ENCODE peak calls at places on chromosomes 16 and 17, in eight cellular contexts. One of them, this sample, is unnamed.

GRCh38 chr16:77387810-77388209 is 47.0 kb downstream of the ADAMTS18 start:
- DNase-seq in Peyer's patch: no peak
- DNase-seq in mesothelial cell of epicardium: no peak
- DNase-seq in lower lobe of right lung: no peak
- DNase-seq in chondrocyte: no peak
- DNase-seq in NCI-H2081: no peak
- DNase-seq in heart left ventricle: no peak
- DNase-seq in Calu3: peak; percentile 22
- DNase-seq in this sample: no peak

GRCh38 chr17:67280279-67280678 is 35.3 kb upstream of the HELZ start:
- DNase-seq in heart left ventricle: peak; percentile 66
- DNase-seq in Peyer's patch: no peak
- DNase-seq in chondrocyte: no peak
- DNase-seq in NCI-H2081: no peak
- DNase-seq in mesothelial cell of epicardium: no peak
- DNase-seq in lower lobe of right lung: no peak
- DNase-seq in Calu3: no peak
- DNase-seq in this sample: no peak

GRCh38 chr17:50203086-50203485 is 1.7 kb upstream of the COL1A1 start:
- DNase-seq in heart left ventricle: no peak
- DNase-seq in NCI-H2081: no peak
- DNase-seq in Calu3: no peak
- DNase-seq in chondrocyte: peak; percentile 59
- DNase-seq in lower lobe of right lung: no peak
- DNase-seq in mesothelial cell of epicardium: no peak
- DNase-seq in Peyer's patch: peak; percentile 46
- DNase-seq in this sample: no peak

GRCh38 chr17:35898283-35899070 is 18.3 kb upstream of the CCL5 start:
- DNase-seq in Calu3: peak; percentile 66
- DNase-seq in heart left ventricle: peak; percentile 66
- DNase-seq in Peyer's patch: no peak
- DNase-seq in NCI-H2081: no peak
- DNase-seq in chondrocyte: no peak
- DNase-seq in mesothelial cell of epicardium: no peak
- DNase-seq in lower lobe of right lung: peak; percentile 55
- DNase-seq in this sample: no peak

GRCh38 chr16:57876210-57876609 is 73.9 kb upstream of the KIFC3 start:
- DNase-seq in Peyer's patch: no peak
- DNase-seq in mesothelial cell of epicardium: no peak
- DNase-seq in heart left ventricle: no peak
- DNase-seq in NCI-H2081: no peak
- DNase-seq in lower lobe of right lung: no peak
- DNase-seq in chondrocyte: no peak
- DNase-seq in Calu3: no peak
- DNase-seq in this sample: peak; percentile 46

GRCh38 chr17:4175921-4176802 is 33.2 kb downstream of the CYB5D2 start:
- DNase-seq in mesothelial cell of epicardium: no peak
- DNase-seq in lower lobe of right lung: no peak
- DNase-seq in Peyer's patch: no peak
- DNase-seq in heart left ventricle: no peak
- DNase-seq in NCI-H2081: no peak
- DNase-seq in chondrocyte: peak; percentile 81
- DNase-seq in Calu3: no peak
- DNase-seq in this sample: no peak

GRCh38 chr16:8806272-8806983 is 8.8 kb downstream of the PMM2 start:
- DNase-seq in mesothelial cell of epicardium: no peak
- DNase-seq in heart left ventricle: no peak
- DNase-seq in lower lobe of right lung: no peak
- DNase-seq in Calu3: no peak
- DNase-seq in chondrocyte: no peak
- DNase-seq in NCI-H2081: no peak
- DNase-seq in Peyer's patch: no peak
- DNase-seq in this sample: no peak

GRCh38 chr17:35560703-35561102 is at the start of gene SLFN14:
- DNase-seq in heart left ventricle: no peak
- DNase-seq in chondrocyte: no peak
- DNase-seq in mesothelial cell of epicardium: no peak
- DNase-seq in Calu3: no peak
- DNase-seq in Peyer's patch: no peak
- DNase-seq in NCI-H2081: no peak
- DNase-seq in lower lobe of right lung: no peak
- DNase-seq in this sample: no peak

GRCh38 chr17:19260958-19261357 is 23.8 kb downstream of the EPN2 start:
- DNase-seq in heart left ventricle: peak; percentile 34
- DNase-seq in Calu3: no peak
- DNase-seq in chondrocyte: no peak
- DNase-seq in mesothelial cell of epicardium: no peak
- DNase-seq in Peyer's patch: no peak
- DNase-seq in NCI-H2081: peak; percentile 49
- DNase-seq in lower lobe of right lung: no peak
- DNase-seq in this sample: no peak

GRCh38 chr17:80584171-80584905 is 39.7 kb downstream of the RPTOR start:
- DNase-seq in heart left ventricle: no peak
- DNase-seq in Peyer's patch: no peak
- DNase-seq in NCI-H2081: no peak
- DNase-seq in Calu3: no peak
- DNase-seq in chondrocyte: no peak
- DNase-seq in mesothelial cell of epicardium: no peak
- DNase-seq in lower lobe of right lung: no peak
- DNase-seq in this sample: no peak

GRCh38 chr17:38751144-38751802 is 1.3 kb upstream of the PSMB3 start:
- DNase-seq in lower lobe of right lung: no peak
- DNase-seq in heart left ventricle: no peak
- DNase-seq in mesothelial cell of epicardium: no peak
- DNase-seq in Peyer's patch: no peak
- DNase-seq in NCI-H2081: peak; percentile 59
- DNase-seq in Calu3: peak; percentile 74
- DNase-seq in chondrocyte: no peak
- DNase-seq in this sample: no peak

GRCh38 chr16:89586853-89587252 is 11.3 kb downstream of the CPNE7 start:
- DNase-seq in Calu3: no peak
- DNase-seq in heart left ventricle: no peak
- DNase-seq in Peyer's patch: no peak
- DNase-seq in chondrocyte: no peak
- DNase-seq in mesothelial cell of epicardium: no peak
- DNase-seq in NCI-H2081: no peak
- DNase-seq in lower lobe of right lung: no peak
- DNase-seq in this sample: no peak

GRCh38 chr16:61887903-61888302 is 148.3 kb downstream of the CDH8 start:
- DNase-seq in Peyer's patch: no peak
- DNase-seq in heart left ventricle: peak; percentile 24
- DNase-seq in mesothelial cell of epicardium: no peak
- DNase-seq in Calu3: no peak
- DNase-seq in NCI-H2081: no peak
- DNase-seq in chondrocyte: no peak
- DNase-seq in lower lobe of right lung: no peak
- DNase-seq in this sample: no peak

GRCh38 chr17:40841246-40841645 is 18.8 kb upstream of the KRT10 start:
- DNase-seq in Peyer's patch: no peak
- DNase-seq in Calu3: no peak
- DNase-seq in heart left ventricle: no peak
- DNase-seq in lower lobe of right lung: no peak
- DNase-seq in chondrocyte: no peak
- DNase-seq in NCI-H2081: no peak
- DNase-seq in mesothelial cell of epicardium: no peak
- DNase-seq in this sample: no peak

GRCh38 chr17:64077409-64077808 is 52.5 kb downstream of the ERN1 start:
- DNase-seq in heart left ventricle: peak; percentile 36
- DNase-seq in Calu3: no peak
- DNase-seq in chondrocyte: no peak
- DNase-seq in NCI-H2081: no peak
- DNase-seq in Peyer's patch: no peak
- DNase-seq in lower lobe of right lung: peak; percentile 84
- DNase-seq in mesothelial cell of epicardium: no peak
- DNase-seq in this sample: no peak

This sample was measured in GM12864.